ENCODE peak calls at places on chromosomes 1 and 21, in eight cellular contexts. H, T, A, N, W, E, L and B are unnamed samples.
A peak's percentile ranks its signal among the peaks of the same experiment; 100 is the strongest.

GRCh38 chr21:41770901-41771624 is 4.2 kb upstream of the RIPK4 start:
- DNase-seq in H (no peak), T (no peak), A (no peak), N (no peak), W (no peak), E (no peak), L (no peak), B (no peak)

GRCh38 chr1:231986631-231987291 is 360.2 kb downstream of the DISC1 start:
- DNase-seq in H (no peak), T (no peak), A (no peak), N (no peak), W (no peak), E (no peak), L (peak; percentile 3), B (no peak)

GRCh38 chr21:37682908-37683307 is 233.3 kb downstream of the KCNJ6 start:
- DNase-seq in H (no peak), T (no peak), A (no peak), N (peak; percentile 15), W (no peak), E (no peak), L (no peak), B (no peak)

GRCh38 chr1:147771216-147772125 is 11.1 kb upstream of the GJA5 start:
- DNase-seq in H (no peak), T (no peak), A (no peak), N (peak; percentile 77), W (no peak), E (no peak), L (peak; percentile 35), B (peak; percentile 20)

GRCh38 chr1:31239653-31240241 is at the start of gene NKAIN1:
- DNase-seq in H (no peak), T (no peak), A (no peak), N (peak; percentile 66), W (no peak), E (peak; percentile 42), L (no peak), B (no peak)

GRCh38 chr1:77218477-77219165 is 609 bp downstream of the PIGK start:
- DNase-seq in H (no peak), T (no peak), A (no peak), N (peak; percentile 54), W (no peak), E (no peak), L (no peak), B (no peak)

GRCh38 chr1:15195420-15196052 is 42.0 kb downstream of the TMEM51 start:
- DNase-seq in H (no peak), T (no peak), A (no peak), N (no peak), W (no peak), E (no peak), L (no peak), B (no peak)

GRCh38 chr1:206717237-206717989 is 32.7 kb downstream of the MAPKAPK2 start:
- DNase-seq in H (no peak), T (no peak), A (no peak), N (no peak), W (no peak), E (no peak), L (no peak), B (no peak)

GRCh38 chr1:223700942-223701637 is 11.2 kb upstream of the CAPN2 start:
- DNase-seq in H (no peak), T (no peak), A (no peak), N (peak; percentile 98), W (peak; percentile 91), E (no peak), L (peak; percentile 96), B (no peak)